ENCODE peak calls at places on chromosomes 3 and 15, in four cellular contexts. Z, V, K and C are unnamed samples.
A peak's percentile ranks its signal among the peaks of the same experiment; 100 is the strongest.

GRCh38 chr15:64247906-64248541 is 85.2 kb upstream of the PPIB start:
- DNase-seq in V (peak; percentile 45), K (peak; percentile 90), Z (peak; percentile 93), C (peak; percentile 6)

GRCh38 chr3:141055536-141056445 is 4.6 kb downstream of the SPSB4 start:
- DNase-seq in K (no peak), V (no peak), Z (no peak), C (no peak)

GRCh38 chr3:187667526-187667925 is 2.7 kb downstream of the SST start:
- DNase-seq in K (no peak), V (no peak), Z (peak; percentile 9), C (no peak)

GRCh38 chr3:60053518-60054265 is 1003.9 kb upstream of the CFAP20DC start:
- DNase-seq in K (peak; percentile 59), Z (no peak), V (peak; percentile 3), C (no peak)

GRCh38 chr3:49415931-49416601 is 3.8 kb downstream of the TCTA start:
- DNase-seq in V (no peak), K (no peak), Z (no peak), C (no peak)

GRCh38 chr15:68365140-68365745 is 66.7 kb downstream of the ITGA11 start:
- DNase-seq in Z (no peak), K (no peak), V (no peak), C (no peak)

GRCh38 chr3:34260266-34260990 is 462.0 kb downstream of the PDCD6IP start:
- DNase-seq in K (peak; percentile 50), Z (peak; percentile 10), V (peak; percentile 52), C (peak; percentile 47)

GRCh38 chr3:74353039-74353438 is 261.4 kb downstream of the CNTN3 start:
- DNase-seq in V (no peak), K (no peak), Z (peak; percentile 1), C (peak; percentile 15)

GRCh38 chr3:152621006-152621868 is 213.7 kb upstream of the P2RY1 start:
- DNase-seq in K (no peak), V (no peak), Z (no peak), C (no peak)

GRCh38 chr3:11236588-11237461 is 35.4 kb upstream of the ATG7 start:
- DNase-seq in V (peak; percentile 70), K (peak; percentile 69), Z (peak; percentile 39), C (peak; percentile 70)

DNA sequence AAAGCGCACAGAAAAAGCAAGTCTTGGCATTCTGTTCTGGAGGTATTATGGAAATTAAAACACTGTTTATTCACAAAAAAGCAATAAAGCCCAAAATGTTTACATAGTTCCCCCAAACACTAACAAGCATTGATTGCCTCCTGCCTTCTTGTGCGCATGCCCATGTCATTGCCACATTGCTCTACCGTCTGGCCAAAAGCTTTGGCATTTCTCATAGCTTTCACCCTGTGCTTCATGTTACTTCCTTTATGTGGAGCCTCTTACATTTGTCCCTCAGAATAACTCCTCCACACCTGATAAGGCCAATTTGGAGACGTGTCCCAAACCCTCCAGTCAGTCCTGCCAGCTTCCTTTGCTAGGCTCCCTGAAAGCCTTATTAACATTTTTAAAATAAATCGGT is 680.8 kb downstream of the GBE1 start:
- DNase-seq in V (no peak), Z (no peak), K (no peak), C (no peak)
- TF ChIP-seq MXI1 in V (no peak), Z (no peak), K (no peak), C (no peak)

GRCh38 chr3:196563721-196564225 is 4.6 kb downstream of the WDR53 start:
- DNase-seq in V (no peak), K (peak; percentile 34), Z (no peak), C (no peak)

GRCh38 chr3:196572389-196572788 is 3.9 kb downstream of the FBXO45 start:
- DNase-seq in Z (no peak), K (no peak), V (no peak), C (no peak)

GRCh38 chr3:196568246-196569002 is at the start of the genes FBXO45 and WDR53:
- DNase-seq in V (peak; percentile 93), K (peak; percentile 93), Z (peak; percentile 86), C (peak; percentile 97)

DNA sequence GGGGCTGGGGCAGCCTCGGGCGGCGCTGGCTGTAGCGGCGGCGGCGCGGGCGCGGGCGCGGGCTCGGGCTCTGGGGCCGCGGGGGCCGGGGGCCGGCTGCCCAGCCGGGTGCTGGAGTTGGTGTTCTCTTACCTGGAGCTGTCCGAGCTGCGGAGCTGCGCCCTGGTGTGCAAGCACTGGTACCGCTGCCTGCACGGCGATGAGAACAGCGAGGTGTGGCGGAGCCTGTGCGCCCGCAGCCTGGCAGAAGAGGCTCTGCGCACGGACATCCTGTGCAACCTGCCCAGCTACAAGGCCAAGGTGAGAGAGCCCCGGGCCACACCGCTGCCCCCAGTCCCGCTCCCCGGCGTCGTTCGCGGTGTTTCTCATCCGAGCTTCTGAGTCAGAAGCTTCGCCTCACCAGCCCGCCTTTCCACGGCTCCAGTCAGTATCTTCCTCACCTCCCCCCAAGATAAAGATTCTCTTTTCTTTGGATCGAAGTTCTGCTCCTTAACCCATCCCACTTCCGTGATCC is 600 bp downstream of the FBXO45 start:
- DNase-seq in V (no peak), Z (peak; percentile 14), K (peak; percentile 26), C (no peak)
- TF ChIP-seq MXI1 in V (no peak), Z (no peak), K (peak; percentile 11), C (no peak)

GRCh38 chr3:139248593-139249255 is 95.1 kb upstream of the MRPS22 start:
- DNase-seq in K (no peak), Z (no peak), V (no peak), C (no peak)

GRCh38 chr3:139252719-139253118 is 91.1 kb upstream of the MRPS22 start:
- DNase-seq in K (no peak), V (no peak), Z (no peak), C (no peak)

GRCh38 chr3:139251529-139251928 is 92.3 kb upstream of the MRPS22 start:
- DNase-seq in K (no peak), V (no peak), Z (peak; percentile 21), C (no peak)
- TF ChIP-seq MXI1 in K (no peak), V (no peak), Z (no peak), C (no peak)

DNA sequence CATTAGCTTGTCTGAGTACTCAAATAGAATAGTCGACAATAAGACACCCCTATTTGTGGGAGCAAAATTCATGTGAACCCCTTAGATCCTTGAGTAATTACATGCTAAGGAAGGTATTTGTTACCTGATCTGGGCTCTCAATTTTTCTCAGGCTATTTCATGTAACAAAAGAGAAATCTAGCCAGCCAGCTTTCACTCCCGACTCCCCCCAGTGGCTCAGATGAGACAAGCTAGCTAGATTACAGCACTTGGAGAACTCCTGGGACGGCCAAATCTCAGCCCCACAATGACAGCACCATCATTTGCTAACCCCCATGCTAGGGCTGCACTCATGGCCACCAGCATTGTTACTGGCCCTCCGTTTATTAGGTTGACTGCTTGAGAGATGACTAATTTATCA is 41.3 kb downstream of the GLDN start:
- DNase-seq in K (peak; percentile 53), V (peak; percentile 59), Z (peak; percentile 27), C (peak; percentile 56)
- TF ChIP-seq MXI1 in K (no peak), V (no peak), Z (no peak), C (no peak)

GRCh38 chr3:194148383-194148782 is 12.4 kb downstream of the HES1 start:
- DNase-seq in V (no peak), Z (no peak), K (peak; percentile 34), C (peak; percentile 32)
- TF ChIP-seq MXI1 in V (no peak), Z (no peak), K (no peak), C (no peak)

DNA sequence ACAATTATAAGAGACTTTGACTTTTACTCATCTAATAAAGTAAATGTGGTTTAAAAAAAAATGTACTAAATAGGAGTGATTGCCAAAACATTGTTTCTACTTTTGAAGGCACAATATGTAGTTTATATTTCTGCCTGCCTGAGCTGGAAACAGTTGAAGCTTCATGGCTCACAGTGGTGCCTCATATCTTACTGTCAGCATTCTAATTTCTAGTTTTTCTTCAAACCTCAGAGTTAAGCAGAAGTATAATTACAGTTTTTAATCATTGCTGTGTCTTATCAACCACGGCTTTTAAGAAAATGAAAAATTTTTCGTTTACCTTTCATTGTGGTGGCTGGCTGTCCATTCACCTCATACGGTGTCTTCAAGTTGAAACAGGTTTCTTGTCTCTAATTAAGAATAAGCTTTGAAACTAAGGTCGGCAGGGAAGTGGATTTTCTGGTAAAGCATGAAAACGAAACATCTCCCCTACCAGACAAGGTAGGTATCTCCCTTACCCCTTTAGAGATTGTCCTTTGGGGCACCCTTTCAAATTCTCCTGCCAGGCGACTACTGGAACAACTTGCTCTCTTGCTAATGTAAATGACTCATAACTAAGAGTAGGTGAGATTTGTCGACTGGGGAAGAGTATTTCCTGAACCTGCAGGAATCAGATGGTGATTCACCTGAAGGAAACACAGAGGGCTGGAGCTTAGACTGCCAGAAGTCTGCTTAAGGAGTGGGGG is at the start of gene GPR87:
- DNase-seq in Z (no peak), K (peak; percentile 49), V (no peak), C (no peak)
- TF ChIP-seq MXI1 in Z (no peak), K (no peak), V (no peak), C (no peak)

GRCh38 chr3:127831723-127832172 is 9.4 kb upstream of the MGLL start:
- DNase-seq in V (peak; percentile 45), Z (no peak), K (peak; percentile 49), C (peak; percentile 67)
- TF ChIP-seq MXI1 in V (no peak), Z (no peak), K (no peak), C (no peak)

DNA sequence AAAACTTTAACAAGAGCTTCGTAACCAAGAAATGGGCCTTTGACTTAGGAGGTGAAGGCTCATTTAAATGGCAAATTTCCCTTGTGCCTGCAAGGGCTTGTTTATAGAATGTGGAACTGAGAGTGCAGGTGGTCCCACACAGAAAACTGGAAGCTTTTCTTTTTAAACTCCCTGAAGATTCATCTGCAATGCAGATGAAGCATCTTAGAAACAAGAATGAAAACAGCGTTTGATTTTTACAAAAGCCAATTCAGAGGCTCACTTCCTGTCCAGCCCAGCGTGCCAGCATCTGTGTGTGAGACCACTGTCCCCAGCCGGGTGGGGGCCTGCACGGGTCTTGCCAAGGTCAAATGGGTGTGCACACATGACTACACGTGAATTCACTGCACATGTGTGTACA is 94.7 kb downstream of the LINGO1 start:
- DNase-seq in V (no peak), K (no peak), Z (no peak), C (no peak)
- TF ChIP-seq MXI1 in V (no peak), K (no peak), Z (no peak), C (no peak)